ENCODE peak calls at places on chromosomes 11 and 22, in five cellular contexts. B is kidney tubule cell; Z is CD4-positive, alpha-beta memory T cell; D is CD8-positive, alpha-beta T cell; T is hypothalamus. N is an unnamed sample.

GRCh38 chr11:115126515-115127208 is 377.6 kb downstream of the CADM1 start:
- DNase-seq in D (no peak), T (no peak), Z (no peak), B (peak), N (no peak)

GRCh38 chr22:36221799-36222751 is 17.3 kb downstream of the APOL2 start:
- DNase-seq in T (no peak), B (peak), Z (peak), D (peak), N (no peak)

GRCh38 chr22:23066200-23067022 is 3.9 kb upstream of the GNAZ start:
- DNase-seq in T (no peak), Z (no peak), D (no peak), B (no peak), N (no peak)

GRCh38 chr11:44727114-44727372 is 281 bp downstream of the TSPAN18 start:
- DNase-seq in B (no peak), D (no peak), Z (peak), T (no peak), N (no peak)

GRCh38 chr22:36776722-36777121 is 803 bp upstream of the IFT27 start:
- DNase-seq in B (no peak), T (no peak), D (no peak), Z (no peak), N (no peak)

GRCh38 chr22:27876684-27877083 is 42.4 kb downstream of the PITPNB start:
- DNase-seq in D (no peak), T (no peak), B (no peak), Z (no peak), N (no peak)

GRCh38 chr11:74442601-74443000 is 24.7 kb downstream of the KCNE3 start:
- DNase-seq in Z (no peak), B (peak), D (no peak), T (no peak), N (no peak)

GRCh38 chr11:113773092-113773415 is 438 bp downstream of the ZW10 start:
- DNase-seq in T (no peak), B (peak), Z (peak), D (no peak), N (no peak)

GRCh38 chr11:78562398-78562797 is 12.3 kb downstream of the NARS2 start:
- DNase-seq in Z (no peak), B (peak), D (no peak), T (no peak), N (no peak)

GRCh38 chr22:37802310-37803194 is 5.2 kb upstream of the GCAT start:
- DNase-seq in B (peak), Z (no peak), T (no peak), D (peak), N (peak)

GRCh38 chr11:19392321-19392720 is 151.6 kb upstream of the E2F8 start:
- DNase-seq in T (no peak), Z (no peak), D (no peak), B (no peak), N (no peak)

GRCh38 chr11:130145975-130146776 is 13.4 kb upstream of the ST14 start:
- DNase-seq in D (no peak), B (peak), T (no peak), Z (no peak), N (no peak)

GRCh38 chr22:44638966-44639739 is 62.9 kb upstream of the PRR5 start:
- DNase-seq in D (no peak), B (no peak), Z (no peak), T (no peak), N (no peak)

GRCh38 chr22:19495562-19496323 is 16.0 kb downstream of the CDC45 start:
- DNase-seq in D (no peak), Z (peak), B (no peak), T (no peak), N (peak)

GRCh38 chr11:77557553-77557952 is 32.2 kb upstream of the AQP11 start:
- DNase-seq in B (peak), T (no peak), Z (no peak), D (no peak), N (no peak)

GRCh38 chr11:104665631-104666030 is 232.6 kb downstream of the CASP12 start:
- DNase-seq in B (no peak), D (no peak), T (no peak), Z (no peak), N (no peak)

GRCh38 chr22:42292726-42293520 is 22.5 kb upstream of the TCF20 start:
- DNase-seq in Z (no peak), B (no peak), T (no peak), D (no peak), N (no peak)

GRCh38 chr11:96388891-96389603 is 665 bp downstream of the CCDC82 start:
- DNase-seq in T (peak), B (peak), Z (no peak), D (no peak), N (no peak)

GRCh38 chr11:66278396-66279091 is 569 bp downstream of the CNIH2 start:
- DNase-seq in B (peak), D (no peak), Z (no peak), T (no peak), N (no peak)

GRCh38 chr22:22348127-22348814 is 103.7 kb downstream of the VPREB1 start:
- DNase-seq in T (no peak), D (no peak), B (no peak), Z (no peak), N (no peak)

N was measured in Caki2.